ENCODE peak calls at places on chromosomes 3 and 15, in eight cellular contexts. D, A, Q, S, O, Y, B and M are unnamed samples.

GRCh38 chr15:34890424-34890823 is 79.1 kb downstream of the AQR start:
- DNase-seq in D (no peak), A (no peak), Q (no peak), S (no peak), O (no peak), Y (no peak), B (no peak), M (no peak)

GRCh38 chr3:4416961-4417360 is 50.1 kb downstream of the SUMF1 start:
- DNase-seq in D (no peak), A (peak), Q (peak), S (peak), O (no peak), Y (no peak), B (peak), M (no peak)

GRCh38 chr15:64009798-64010241 is 36.5 kb downstream of the DAPK2 start:
- DNase-seq in D (no peak), A (no peak), Q (no peak), S (no peak), O (no peak), Y (peak), B (no peak), M (no peak)

GRCh38 chr15:33089878-33090757 is 104.4 kb downstream of the FMN1 start:
- DNase-seq in D (no peak), A (peak), Q (peak), S (no peak), O (no peak), Y (no peak), B (no peak), M (no peak)

GRCh38 chr15:56765252-56765651 is 31.9 kb upstream of the ZNF280D start:
- DNase-seq in D (no peak), A (peak), Q (no peak), S (no peak), O (peak), Y (no peak), B (no peak), M (no peak)

GRCh38 chr3:129632556-129632955 is 26.1 kb upstream of the PLXND1 start:
- DNase-seq in D (no peak), A (no peak), Q (no peak), S (no peak), O (no peak), Y (no peak), B (no peak), M (no peak)

GRCh38 chr3:160927620-160928019 is 171.6 kb downstream of the PPM1L start:
- DNase-seq in D (no peak), A (no peak), Q (no peak), S (no peak), O (no peak), Y (no peak), B (no peak), M (no peak)

GRCh38 chr15:70855764-70856163 is 1.8 kb upstream of the LARP6 start:
- DNase-seq in D (no peak), A (no peak), Q (no peak), S (no peak), O (no peak), Y (no peak), B (no peak), M (no peak)

GRCh38 chr3:172209333-172210321 is 170.2 kb downstream of the FNDC3B start:
- DNase-seq in D (peak), A (no peak), Q (peak), S (no peak), O (no peak), Y (no peak), B (peak), M (no peak)

GRCh38 chr15:21261965-21262850 is 178.1 kb downstream of the POTEB3 start:
- DNase-seq in D (peak), A (no peak), Q (no peak), S (peak), O (no peak), Y (no peak), B (peak), M (no peak)

GRCh38 chr15:51135276-51135675 is 40.6 kb upstream of the TNFAIP8L3 start:
- DNase-seq in D (no peak), A (no peak), Q (no peak), S (no peak), O (no peak), Y (no peak), B (no peak), M (no peak)

GRCh38 chr3:139198929-139199328 is 144.9 kb upstream of the MRPS22 start:
- DNase-seq in D (no peak), A (no peak), Q (no peak), S (no peak), O (no peak), Y (no peak), B (no peak), M (no peak)

DNA sequence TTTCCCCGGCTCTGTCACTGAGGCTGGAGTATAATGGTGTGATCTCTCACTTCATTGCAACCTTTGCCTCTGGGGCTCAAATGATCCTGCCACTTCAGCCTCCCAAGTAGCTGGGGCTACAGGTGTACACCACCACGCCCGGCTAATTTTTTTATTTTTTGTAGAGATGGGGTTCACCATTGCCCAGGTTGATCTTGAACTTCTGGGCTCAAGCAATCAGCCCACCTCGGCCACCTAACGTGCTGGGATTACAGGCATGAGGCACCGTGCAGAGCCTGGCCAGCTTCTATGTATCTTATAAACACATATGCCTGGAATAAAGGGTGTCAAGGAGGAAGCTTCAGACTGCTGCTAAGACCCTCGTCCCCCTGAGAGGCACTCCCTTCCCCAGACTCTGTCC is 4.2 kb downstream of the ZNF589 start:
- DNase-seq in D (no peak), A (no peak), Q (no peak), S (no peak), O (no peak), Y (no peak), B (peak), M (no peak)
- H3K27ac ChIP-seq in D (no peak), A (no peak), Q (no peak), S (no peak), O (no peak), Y (no peak), B (no peak), M (no peak)

DNA sequence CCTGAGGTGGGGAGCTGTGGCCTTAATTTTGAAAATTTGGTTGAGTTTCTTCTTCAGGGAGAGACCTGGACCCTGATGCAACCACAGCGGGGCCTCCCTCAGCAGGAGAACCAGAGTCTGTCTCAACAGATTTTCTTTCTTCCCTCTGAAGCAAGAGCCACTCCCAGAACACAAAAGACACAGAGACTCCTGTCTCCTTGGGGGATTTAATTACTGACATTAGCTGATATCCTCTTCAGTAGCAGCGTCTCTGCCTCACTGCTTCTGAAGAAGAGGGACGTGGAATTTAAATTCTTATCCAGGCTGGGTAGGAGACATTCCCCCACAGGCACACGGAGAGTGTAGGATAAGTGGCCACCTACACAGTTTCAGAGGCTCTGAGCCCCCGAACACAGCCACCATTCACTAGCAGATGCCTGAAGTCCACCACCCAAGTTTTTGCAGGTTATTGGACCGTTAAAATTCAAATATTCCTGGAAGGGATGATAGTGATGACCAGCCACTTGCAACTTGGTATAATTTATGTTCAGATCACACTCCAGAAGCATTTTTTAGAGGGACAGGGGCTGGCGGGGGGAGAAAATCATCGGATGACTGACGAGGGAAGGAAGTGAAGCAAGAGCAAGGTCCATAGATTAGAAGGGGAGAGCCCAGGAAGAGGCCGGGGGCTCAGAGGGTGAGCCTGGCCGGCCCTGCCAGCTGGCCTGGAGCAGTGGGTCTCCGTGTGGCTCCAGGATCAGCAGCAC is 109.7 kb downstream of the BDH1 start:
- DNase-seq in D (no peak), A (no peak), Q (no peak), S (no peak), O (no peak), Y (no peak), B (no peak), M (no peak)
- H3K4me3 ChIP-seq in D (no peak), A (no peak), Q (no peak), S (no peak), O (no peak), Y (no peak), B (no peak), M (no peak)

DNA sequence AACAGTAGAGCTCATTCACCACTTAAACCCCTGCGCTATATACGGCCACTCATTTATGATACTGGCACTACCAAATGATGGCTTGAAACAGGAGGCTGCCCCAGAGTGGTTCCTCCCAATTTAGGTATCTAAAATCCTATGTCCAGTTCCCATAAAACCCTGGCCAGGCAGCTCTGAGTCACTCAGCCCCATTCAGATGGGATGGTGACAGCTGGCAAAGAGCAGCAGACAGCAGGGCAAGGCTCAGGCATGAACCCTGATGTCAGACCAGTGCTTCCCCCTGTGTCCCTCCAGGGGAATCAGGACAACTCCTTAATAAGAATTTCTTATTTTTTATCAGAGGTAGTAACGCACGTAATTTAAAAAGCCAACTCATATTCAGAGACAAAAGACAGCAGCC is 77.2 kb upstream of the RNU6-1 start:
- DNase-seq in D (peak), A (no peak), Q (peak), S (peak), O (no peak), Y (no peak), B (peak), M (no peak)
- H3K27ac ChIP-seq in D (peak), A (no peak), Q (peak), S (peak), O (no peak), Y (no peak), B (peak), M (no peak)

GRCh38 chr3:193782280-193782654 is 189.3 kb downstream of the OPA1 start:
- DNase-seq in D (no peak), A (no peak), Q (no peak), S (peak), O (no peak), Y (no peak), B (no peak), M (no peak)
- H3K4me3 ChIP-seq in D (no peak), A (no peak), Q (no peak), S (no peak), O (no peak), Y (no peak), B (no peak), M (no peak)

GRCh38 chr3:36814071-36814717 is 49.8 kb upstream of the DCLK3 start:
- DNase-seq in D (peak), A (no peak), Q (no peak), S (no peak), O (no peak), Y (no peak), B (no peak), M (no peak)

GRCh38 chr3:36812240-36812639 is 47.9 kb upstream of the DCLK3 start:
- DNase-seq in D (no peak), A (no peak), Q (no peak), S (no peak), O (no peak), Y (no peak), B (no peak), M (no peak)

GRCh38 chr3:36814776-36815175 is 50.4 kb upstream of the DCLK3 start:
- DNase-seq in D (no peak), A (no peak), Q (no peak), S (no peak), O (no peak), Y (no peak), B (no peak), M (no peak)

GRCh38 chr3:36811768-36812167 is 47.4 kb upstream of the DCLK3 start:
- DNase-seq in D (no peak), A (no peak), Q (no peak), S (no peak), O (no peak), Y (no peak), B (no peak), M (no peak)

DNA sequence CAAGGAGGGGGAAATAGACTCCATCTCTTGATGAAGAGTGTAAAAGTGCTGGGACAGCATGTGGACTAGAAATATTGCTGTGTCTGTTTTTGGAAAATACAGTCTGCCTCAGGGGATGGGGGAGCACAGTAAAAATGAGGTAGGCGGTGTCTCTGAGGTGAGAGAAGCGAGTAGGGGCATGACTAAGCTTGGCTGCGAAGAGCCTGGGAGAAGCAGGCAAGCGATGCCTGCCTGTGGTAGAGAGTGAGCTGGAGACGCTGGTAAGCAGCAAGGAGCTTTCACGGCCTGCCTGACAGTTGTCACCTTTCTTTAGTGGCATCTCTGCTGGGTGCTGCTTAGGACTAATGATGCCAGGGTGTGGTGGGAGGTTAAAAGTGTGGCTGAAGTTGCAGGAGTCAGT is 49.0 kb upstream of the DCLK3 start:
- DNase-seq in D (no peak), A (no peak), Q (no peak), S (no peak), O (no peak), Y (no peak), B (no peak), M (no peak)
- H3K27ac ChIP-seq in D (no peak), A (peak), Q (no peak), S (no peak), O (no peak), Y (no peak), B (no peak), M (no peak)

GRCh38 chr3:49867871-49868321 is 1.8 kb downstream of the CAMKV start:
- DNase-seq in D (no peak), A (peak), Q (no peak), S (peak), O (peak), Y (no peak), B (no peak), M (no peak)
- H3K4me3 ChIP-seq in D (no peak), A (no peak), Q (no peak), S (no peak), O (no peak), Y (no peak), B (no peak), M (no peak)

GRCh38 chr15:48866141-48866563 is 11.8 kb upstream of the EID1 start:
- DNase-seq in D (no peak), A (peak), Q (no peak), S (no peak), O (no peak), Y (no peak), B (no peak), M (no peak)
- H3K27ac ChIP-seq in D (no peak), A (no peak), Q (no peak), S (no peak), O (no peak), Y (no peak), B (no peak), M (no peak)

DNA sequence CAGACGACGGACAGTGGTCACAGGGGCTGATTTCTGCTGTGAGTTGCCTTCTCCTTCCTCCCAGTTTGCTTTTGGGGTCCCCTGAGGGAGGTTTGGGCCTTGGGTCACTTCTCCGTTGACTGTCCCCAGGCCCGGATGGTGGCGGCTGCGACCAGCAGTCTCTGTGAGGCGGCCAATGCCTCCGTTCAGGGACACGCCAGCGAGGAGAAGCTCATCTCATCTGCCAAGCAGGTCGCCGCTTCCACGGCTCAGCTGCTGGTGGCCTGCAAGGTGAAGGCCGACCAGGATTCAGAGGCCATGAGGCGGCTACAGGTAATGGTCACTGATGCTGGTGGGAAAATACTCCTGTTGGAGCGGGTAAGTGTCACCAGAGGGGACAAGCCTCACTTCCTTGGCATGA is 206.8 kb upstream of the TPM1 start:
- DNase-seq in D (no peak), A (no peak), Q (no peak), S (no peak), O (no peak), Y (no peak), B (no peak), M (no peak)
- H3K4me3 ChIP-seq in D (no peak), A (no peak), Q (no peak), S (no peak), O (no peak), Y (no peak), B (no peak), M (no peak)

GRCh38 chr3:52220380-52221026 is 4.9 kb downstream of the TLR9 start:
- DNase-seq in D (peak), A (peak), Q (peak), S (peak), O (peak), Y (peak), B (peak), M (peak)
- H3K27ac ChIP-seq in D (peak), A (no peak), Q (no peak), S (no peak), O (peak), Y (no peak), B (no peak), M (no peak)

DNA sequence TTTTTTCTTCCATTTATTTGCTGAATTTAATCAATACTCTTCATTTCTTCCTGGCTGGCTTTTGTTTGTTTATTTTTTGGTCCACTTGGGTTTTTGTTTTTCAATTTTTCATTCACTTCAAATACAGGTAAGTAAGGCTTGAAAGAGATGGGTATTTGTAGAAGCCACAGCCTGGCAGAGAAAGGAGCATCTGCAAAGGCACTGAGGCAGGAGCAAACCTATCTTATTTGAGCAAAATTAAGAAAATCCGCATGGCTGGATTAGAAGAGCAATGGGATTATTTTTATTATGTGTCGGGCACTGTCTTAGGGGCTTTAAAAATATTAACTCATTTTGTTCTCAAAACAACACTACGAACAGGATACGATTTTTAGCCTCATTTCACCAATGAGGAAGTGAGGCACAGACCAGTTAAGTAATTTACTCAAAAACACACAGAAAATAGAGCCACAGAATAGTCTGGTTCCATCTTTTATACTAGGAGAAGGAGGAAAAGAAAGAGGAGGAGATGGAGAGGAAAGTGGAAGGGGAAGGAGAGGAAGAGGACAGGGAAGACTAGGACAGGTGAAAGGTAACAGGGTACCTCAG is 35.1 kb upstream of the CCDC80 start:
- DNase-seq in D (no peak), A (no peak), Q (no peak), S (no peak), O (no peak), Y (no peak), B (no peak), M (no peak)
- H3K4me3 ChIP-seq in D (no peak), A (no peak), Q (no peak), S (no peak), O (no peak), Y (no peak), B (no peak), M (no peak)